ENCODE peak calls at places on chromosomes 7 and 10, in eight cellular contexts. One of them, this sample, is unnamed.

GRCh38 chr10:18279202-18279601 is 139.0 kb downstream of the CACNB2 start:
- DNase-seq in lung: no peak
- DNase-seq in MG63: peak; percentile 40
- DNase-seq in left ventricle myocardium inferior: no peak
- DNase-seq in endothelial cell: no peak
- DNase-seq in NCI-H187: no peak
- DNase-seq in HFF-Myc: no peak
- DNase-seq in T-helper 9 cell: no peak
- DNase-seq in this sample: no peak

GRCh38 chr10:116055919-116056252 is 217.1 kb downstream of the GFRA1 start:
- DNase-seq in lung: no peak
- DNase-seq in MG63: no peak
- DNase-seq in left ventricle myocardium inferior: no peak
- DNase-seq in endothelial cell: no peak
- DNase-seq in NCI-H187: no peak
- DNase-seq in HFF-Myc: no peak
- DNase-seq in T-helper 9 cell: no peak
- DNase-seq in this sample: no peak

GRCh38 chr7:102874166-102874829 is 38.5 kb upstream of the LRRC17 start:
- DNase-seq in lung: no peak
- DNase-seq in MG63: peak; percentile 49
- DNase-seq in left ventricle myocardium inferior: no peak
- DNase-seq in endothelial cell: no peak
- DNase-seq in NCI-H187: no peak
- DNase-seq in HFF-Myc: peak; percentile 46
- DNase-seq in T-helper 9 cell: no peak
- DNase-seq in this sample: no peak

GRCh38 chr10:126336786-126337185 is 51.5 kb downstream of the ADAM12 start:
- DNase-seq in lung: no peak
- DNase-seq in MG63: no peak
- DNase-seq in left ventricle myocardium inferior: no peak
- DNase-seq in endothelial cell: no peak
- DNase-seq in NCI-H187: no peak
- DNase-seq in HFF-Myc: no peak
- DNase-seq in T-helper 9 cell: no peak
- DNase-seq in this sample: no peak

GRCh38 chr7:112103246-112103645 is 103.0 kb downstream of the DOCK4 start:
- DNase-seq in lung: no peak
- DNase-seq in MG63: no peak
- DNase-seq in left ventricle myocardium inferior: no peak
- DNase-seq in endothelial cell: no peak
- DNase-seq in NCI-H187: no peak
- DNase-seq in HFF-Myc: no peak
- DNase-seq in T-helper 9 cell: no peak
- DNase-seq in this sample: no peak

GRCh38 chr10:1731592-1731991 is 5.7 kb downstream of the ADARB2 start:
- DNase-seq in lung: no peak
- DNase-seq in MG63: no peak
- DNase-seq in left ventricle myocardium inferior: no peak
- DNase-seq in endothelial cell: no peak
- DNase-seq in NCI-H187: no peak
- DNase-seq in HFF-Myc: no peak
- DNase-seq in T-helper 9 cell: no peak
- DNase-seq in this sample: no peak

GRCh38 chr10:122232781-122233180 is 38.3 kb upstream of the BTBD16 start:
- DNase-seq in lung: no peak
- DNase-seq in MG63: no peak
- DNase-seq in left ventricle myocardium inferior: no peak
- DNase-seq in endothelial cell: no peak
- DNase-seq in NCI-H187: no peak
- DNase-seq in HFF-Myc: no peak
- DNase-seq in T-helper 9 cell: no peak
- DNase-seq in this sample: no peak

GRCh38 chr7:34224259-34224658 is 318.9 kb downstream of the BMPER start:
- DNase-seq in lung: no peak
- DNase-seq in MG63: no peak
- DNase-seq in left ventricle myocardium inferior: no peak
- DNase-seq in endothelial cell: no peak
- DNase-seq in NCI-H187: no peak
- DNase-seq in HFF-Myc: no peak
- DNase-seq in T-helper 9 cell: no peak
- DNase-seq in this sample: no peak

GRCh38 chr7:29641651-29642050 is 78.0 kb downstream of the PRR15 start:
- DNase-seq in lung: no peak
- DNase-seq in MG63: peak; percentile 64
- DNase-seq in left ventricle myocardium inferior: no peak
- DNase-seq in endothelial cell: no peak
- DNase-seq in NCI-H187: no peak
- DNase-seq in HFF-Myc: no peak
- DNase-seq in T-helper 9 cell: no peak
- DNase-seq in this sample: no peak

GRCh38 chr10:129888784-129889616 is 75.1 kb downstream of the EBF3 start:
- DNase-seq in lung: no peak
- DNase-seq in MG63: peak; percentile 58
- DNase-seq in left ventricle myocardium inferior: peak; percentile 71
- DNase-seq in endothelial cell: peak; percentile 84
- DNase-seq in NCI-H187: no peak
- DNase-seq in HFF-Myc: no peak
- DNase-seq in T-helper 9 cell: peak; percentile 19
- DNase-seq in this sample: no peak

GRCh38 chr10:132810141-132810806 is 24.3 kb upstream of the NKX6-2 start:
- DNase-seq in lung: no peak
- DNase-seq in MG63: no peak
- DNase-seq in left ventricle myocardium inferior: no peak
- DNase-seq in endothelial cell: no peak
- DNase-seq in NCI-H187: no peak
- DNase-seq in HFF-Myc: no peak
- DNase-seq in T-helper 9 cell: no peak
- DNase-seq in this sample: no peak

GRCh38 chr7:81676813-81677212 is 93.0 kb downstream of the HGF start:
- DNase-seq in lung: no peak
- DNase-seq in MG63: peak; percentile 47
- DNase-seq in left ventricle myocardium inferior: no peak
- DNase-seq in endothelial cell: no peak
- DNase-seq in NCI-H187: no peak
- DNase-seq in HFF-Myc: no peak
- DNase-seq in T-helper 9 cell: no peak
- DNase-seq in this sample: no peak

GRCh38 chr10:82278401-82279182 is 403.6 kb downstream of the NRG3 start:
- DNase-seq in lung: no peak
- DNase-seq in MG63: no peak
- DNase-seq in left ventricle myocardium inferior: no peak
- DNase-seq in endothelial cell: no peak
- DNase-seq in NCI-H187: no peak
- DNase-seq in HFF-Myc: no peak
- DNase-seq in T-helper 9 cell: no peak
- DNase-seq in this sample: no peak

GRCh38 chr7:71735961-71736556 is 604.1 kb downstream of the GALNT17 start:
- DNase-seq in lung: peak; percentile 67
- DNase-seq in MG63: peak; percentile 23
- DNase-seq in left ventricle myocardium inferior: no peak
- DNase-seq in endothelial cell: peak; percentile 71
- DNase-seq in NCI-H187: peak; percentile 60
- DNase-seq in HFF-Myc: peak; percentile 11
- DNase-seq in T-helper 9 cell: peak; percentile 22
- DNase-seq in this sample: peak; percentile 77

GRCh38 chr10:125473138-125473793 is 209.7 kb downstream of the TEX36 start:
- DNase-seq in lung: no peak
- DNase-seq in MG63: no peak
- DNase-seq in left ventricle myocardium inferior: no peak
- DNase-seq in endothelial cell: no peak
- DNase-seq in NCI-H187: no peak
- DNase-seq in HFF-Myc: no peak
- DNase-seq in T-helper 9 cell: no peak
- DNase-seq in this sample: no peak

GRCh38 chr7:36039243-36039642 is 113.8 kb upstream of the EEPD1 start:
- DNase-seq in lung: no peak
- DNase-seq in MG63: no peak
- DNase-seq in left ventricle myocardium inferior: no peak
- DNase-seq in endothelial cell: no peak
- DNase-seq in NCI-H187: no peak
- DNase-seq in HFF-Myc: no peak
- DNase-seq in T-helper 9 cell: no peak
- DNase-seq in this sample: no peak

GRCh38 chr7:87935373-87935706 is 1.3 kb downstream of the ADAM22 start:
- DNase-seq in lung: no peak
- DNase-seq in MG63: no peak
- DNase-seq in left ventricle myocardium inferior: no peak
- DNase-seq in endothelial cell: no peak
- DNase-seq in NCI-H187: no peak
- DNase-seq in HFF-Myc: no peak
- DNase-seq in T-helper 9 cell: no peak
- DNase-seq in this sample: no peak

GRCh38 chr7:1669954-1670893 is at the start of gene ELFN1:
- DNase-seq in lung: no peak
- DNase-seq in MG63: no peak
- DNase-seq in left ventricle myocardium inferior: no peak
- DNase-seq in endothelial cell: peak; percentile 53
- DNase-seq in NCI-H187: no peak
- DNase-seq in HFF-Myc: no peak
- DNase-seq in T-helper 9 cell: no peak
- DNase-seq in this sample: peak; percentile 82

GRCh38 chr7:50185951-50186697 is 93.1 kb upstream of the ZPBP start:
- DNase-seq in lung: no peak
- DNase-seq in MG63: no peak
- DNase-seq in left ventricle myocardium inferior: no peak
- DNase-seq in endothelial cell: no peak
- DNase-seq in NCI-H187: no peak
- DNase-seq in HFF-Myc: no peak
- DNase-seq in T-helper 9 cell: no peak
- DNase-seq in this sample: no peak

GRCh38 chr7:13240349-13240748 is 552.9 kb downstream of the ARL4A start:
- DNase-seq in lung: no peak
- DNase-seq in MG63: peak; percentile 51
- DNase-seq in left ventricle myocardium inferior: no peak
- DNase-seq in endothelial cell: no peak
- DNase-seq in NCI-H187: no peak
- DNase-seq in HFF-Myc: no peak
- DNase-seq in T-helper 9 cell: no peak
- DNase-seq in this sample: no peak

GRCh38 chr10:75191821-75192568 is 18.6 kb upstream of the VDAC2 start:
- DNase-seq in lung: peak; percentile 65
- DNase-seq in MG63: peak; percentile 84
- DNase-seq in left ventricle myocardium inferior: peak; percentile 52
- DNase-seq in endothelial cell: no peak
- DNase-seq in NCI-H187: no peak
- DNase-seq in HFF-Myc: peak; percentile 54
- DNase-seq in T-helper 9 cell: no peak
- DNase-seq in this sample: no peak

GRCh38 chr10:116312091-116312490 is 12.2 kb upstream of the CCDC172 start:
- DNase-seq in lung: no peak
- DNase-seq in MG63: no peak
- DNase-seq in left ventricle myocardium inferior: no peak
- DNase-seq in endothelial cell: no peak
- DNase-seq in NCI-H187: no peak
- DNase-seq in HFF-Myc: no peak
- DNase-seq in T-helper 9 cell: no peak
- DNase-seq in this sample: no peak

GRCh38 chr7:152924238-152924637 is 164.7 kb downstream of the ACTR3B start:
- DNase-seq in lung: no peak
- DNase-seq in MG63: no peak
- DNase-seq in left ventricle myocardium inferior: no peak
- DNase-seq in endothelial cell: no peak
- DNase-seq in NCI-H187: no peak
- DNase-seq in HFF-Myc: no peak
- DNase-seq in T-helper 9 cell: no peak
- DNase-seq in this sample: peak; percentile 59

GRCh38 chr10:13054844-13055243 is 45.1 kb upstream of the OPTN start:
- DNase-seq in lung: no peak
- DNase-seq in MG63: no peak
- DNase-seq in left ventricle myocardium inferior: no peak
- DNase-seq in endothelial cell: no peak
- DNase-seq in NCI-H187: no peak
- DNase-seq in HFF-Myc: no peak
- DNase-seq in T-helper 9 cell: no peak
- DNase-seq in this sample: no peak

GRCh38 chr10:131102147-131102546 is 209.4 kb downstream of the TCERG1L start:
- DNase-seq in lung: no peak
- DNase-seq in MG63: no peak
- DNase-seq in left ventricle myocardium inferior: no peak
- DNase-seq in endothelial cell: no peak
- DNase-seq in NCI-H187: no peak
- DNase-seq in HFF-Myc: no peak
- DNase-seq in T-helper 9 cell: no peak
- DNase-seq in this sample: no peak

GRCh38 chr10:132134541-132135397 is 52.0 kb upstream of the DPYSL4 start:
- DNase-seq in lung: no peak
- DNase-seq in MG63: no peak
- DNase-seq in left ventricle myocardium inferior: peak; percentile 7
- DNase-seq in endothelial cell: no peak
- DNase-seq in NCI-H187: no peak
- DNase-seq in HFF-Myc: no peak
- DNase-seq in T-helper 9 cell: no peak
- DNase-seq in this sample: no peak

GRCh38 chr7:134255814-134256213 is 60.9 kb downstream of the SLC35B4 start:
- DNase-seq in lung: no peak
- DNase-seq in MG63: no peak
- DNase-seq in left ventricle myocardium inferior: no peak
- DNase-seq in endothelial cell: peak; percentile 4
- DNase-seq in NCI-H187: no peak
- DNase-seq in HFF-Myc: no peak
- DNase-seq in T-helper 9 cell: no peak
- DNase-seq in this sample: no peak

GRCh38 chr10:124323145-124323725 is 95.5 kb downstream of the OAT start:
- DNase-seq in lung: no peak
- DNase-seq in MG63: peak; percentile 33
- DNase-seq in left ventricle myocardium inferior: no peak
- DNase-seq in endothelial cell: no peak
- DNase-seq in NCI-H187: no peak
- DNase-seq in HFF-Myc: no peak
- DNase-seq in T-helper 9 cell: no peak
- DNase-seq in this sample: no peak

GRCh38 chr10:64659311-64659710 is 1138.1 kb downstream of the REEP3 start:
- DNase-seq in lung: no peak
- DNase-seq in MG63: no peak
- DNase-seq in left ventricle myocardium inferior: no peak
- DNase-seq in endothelial cell: no peak
- DNase-seq in NCI-H187: no peak
- DNase-seq in HFF-Myc: no peak
- DNase-seq in T-helper 9 cell: no peak
- DNase-seq in this sample: no peak

GRCh38 chr10:103849880-103850571 is 5.3 kb downstream of the SH3PXD2A start:
- DNase-seq in lung: no peak
- DNase-seq in MG63: peak; percentile 78
- DNase-seq in left ventricle myocardium inferior: no peak
- DNase-seq in endothelial cell: no peak
- DNase-seq in NCI-H187: no peak
- DNase-seq in HFF-Myc: no peak
- DNase-seq in T-helper 9 cell: no peak
- DNase-seq in this sample: no peak

GRCh38 chr10:84907461-84908010 is 579.1 kb downstream of the CCSER2 start:
- DNase-seq in lung: no peak
- DNase-seq in MG63: no peak
- DNase-seq in left ventricle myocardium inferior: no peak
- DNase-seq in endothelial cell: no peak
- DNase-seq in NCI-H187: no peak
- DNase-seq in HFF-Myc: no peak
- DNase-seq in T-helper 9 cell: no peak
- DNase-seq in this sample: no peak

GRCh38 chr7:921071-921461 is 33.4 kb downstream of the ADAP1 start:
- DNase-seq in lung: no peak
- DNase-seq in MG63: no peak
- DNase-seq in left ventricle myocardium inferior: no peak
- DNase-seq in endothelial cell: no peak
- DNase-seq in NCI-H187: no peak
- DNase-seq in HFF-Myc: no peak
- DNase-seq in T-helper 9 cell: no peak
- DNase-seq in this sample: no peak

GRCh38 chr10:71235808-71236207 is 23.4 kb downstream of the UNC5B start:
- DNase-seq in lung: no peak
- DNase-seq in MG63: no peak
- DNase-seq in left ventricle myocardium inferior: no peak
- DNase-seq in endothelial cell: no peak
- DNase-seq in NCI-H187: no peak
- DNase-seq in HFF-Myc: no peak
- DNase-seq in T-helper 9 cell: no peak
- DNase-seq in this sample: no peak

GRCh38 chr10:112919721-112920120 is 30.3 kb upstream of the TCF7L2 start:
- DNase-seq in lung: no peak
- DNase-seq in MG63: peak; percentile 60
- DNase-seq in left ventricle myocardium inferior: no peak
- DNase-seq in endothelial cell: no peak
- DNase-seq in NCI-H187: no peak
- DNase-seq in HFF-Myc: peak; percentile 33
- DNase-seq in T-helper 9 cell: no peak
- DNase-seq in this sample: no peak

This sample was measured in type B pancreatic cell.